ENCODE peak calls at places on chromosomes 16 and 17, in nine cellular contexts. B is stimulated activated CD8-positive, alpha-beta memory T cell treated with anti-CD3 and anti-CD28 coated beads, Interleukin-4, amount 100 ng/mL, for 24 hours; P is psoas muscle; H is amygdala; X is activated CD4-positive, alpha-beta T cell treated with anti-CD3 and anti-CD28 coated beads, Interleukin-2, amount 50 U/mL, for 4 hours; J is CD4-positive, alpha-beta T cell; W is cardiac muscle cell; Z is lower leg skin; M is ovary. K is an unnamed sample.

GRCh38 chr16:57620316-57621231 is 7.9 kb upstream of the ADGRG1 start:
- DNase-seq in B (no peak), P (peak; percentile 48), H (no peak), X (no peak), J (no peak), W (no peak), Z (peak; percentile 89), M (no peak), K (no peak)

GRCh38 chr16:946048-946395 is 24.8 kb downstream of the LMF1 start:
- DNase-seq in B (no peak), P (peak; percentile 22), H (no peak), X (no peak), J (no peak), W (no peak), Z (no peak), M (no peak), K (no peak)

GRCh38 chr17:3710951-3711383 is 12.7 kb upstream of the HASPIN start:
- DNase-seq in B (no peak), P (no peak), H (no peak), X (peak; percentile 58), J (peak; percentile 60), W (no peak), Z (no peak), M (no peak), K (peak; percentile 84)

GRCh38 chr16:12092347-12092882 is 115.9 kb downstream of the SNX29 start:
- DNase-seq in B (no peak), P (no peak), H (no peak), X (no peak), J (no peak), W (no peak), Z (peak; percentile 8), M (peak; percentile 37), K (no peak)

GRCh38 chr16:25155553-25156460 is 44.3 kb downstream of the LCMT1 start:
- DNase-seq in B (peak; percentile 20), P (no peak), H (no peak), X (no peak), J (no peak), W (no peak), Z (no peak), M (no peak), K (no peak)

GRCh38 chr16:83898463-83899271 is at the start of gene MLYCD:
- DNase-seq in B (peak; percentile 57), P (peak; percentile 96), H (peak; percentile 78), X (peak; percentile 42), J (peak; percentile 40), W (peak; percentile 92), Z (peak; percentile 95), M (peak; percentile 87), K (peak; percentile 81)

GRCh38 chr17:5583426-5584382 is 605 bp downstream of the NLRP1 start:
- DNase-seq in B (no peak), P (peak; percentile 58), H (no peak), X (no peak), J (no peak), W (no peak), Z (peak; percentile 91), M (no peak), K (no peak)

GRCh38 chr16:87207965-87208364 is 109.2 kb downstream of the C16orf95 start:
- DNase-seq in B (no peak), P (no peak), H (no peak), X (no peak), J (no peak), W (no peak), Z (peak; percentile 50), M (no peak), K (no peak)

GRCh38 chr16:66692341-66692740 is 4.2 kb downstream of the CMTM4 start:
- DNase-seq in B (no peak), P (no peak), H (no peak), X (no peak), J (no peak), W (no peak), Z (no peak), M (no peak), K (no peak)

GRCh38 chr17:8832711-8833352 is 33.7 kb upstream of the MFSD6L start:
- DNase-seq in B (peak; percentile 15), P (no peak), H (no peak), X (peak; percentile 7), J (no peak), W (peak; percentile 46), Z (peak; percentile 86), M (no peak), K (peak; percentile 27)

GRCh38 chr17:31400481-31400950 is 9.0 kb downstream of the RAB11FIP4 start:
- DNase-seq in B (no peak), P (no peak), H (no peak), X (no peak), J (no peak), W (no peak), Z (peak; percentile 78), M (no peak), K (no peak)

GRCh38 chr16:14600164-14600563 is 29.9 kb downstream of the PARN start:
- DNase-seq in B (no peak), P (no peak), H (no peak), X (no peak), J (no peak), W (peak; percentile 16), Z (no peak), M (no peak), K (no peak)

GRCh38 chr17:28983286-28984240 is 22.3 kb downstream of the SEZ6 start:
- DNase-seq in B (no peak), P (no peak), H (peak; percentile 41), X (no peak), J (no peak), W (no peak), Z (no peak), M (no peak), K (no peak)

GRCh38 chr16:57525761-57526160 is 10.6 kb downstream of the CCDC102A start:
- DNase-seq in B (no peak), P (no peak), H (no peak), X (no peak), J (no peak), W (no peak), Z (no peak), M (peak; percentile 24), K (no peak)

GRCh38 chr17:79620207-79621038 is 9.6 kb upstream of the RBFOX3 start:
- DNase-seq in B (no peak), P (peak; percentile 6), H (no peak), X (no peak), J (no peak), W (no peak), Z (peak; percentile 58), M (peak; percentile 6), K (no peak)

GRCh38 chr16:21302898-21303528 is 24.9 kb upstream of the CRYM start:
- DNase-seq in B (no peak), P (no peak), H (no peak), X (no peak), J (no peak), W (no peak), Z (no peak), M (no peak), K (no peak)

GRCh38 chr16:86777098-86777946 is 199.0 kb downstream of the FOXL1 start:
- DNase-seq in B (no peak), P (peak; percentile 28), H (no peak), X (no peak), J (no peak), W (no peak), Z (peak; percentile 68), M (no peak), K (no peak)

GRCh38 chr16:28514246-28514645 is 7.6 kb upstream of the IL27 start:
- DNase-seq in B (no peak), P (no peak), H (no peak), X (no peak), J (no peak), W (no peak), Z (no peak), M (no peak), K (no peak)

GRCh38 chr17:32671891-32672290 is 185.1 kb downstream of the CDK5R1 start:
- DNase-seq in B (no peak), P (peak; percentile 63), H (no peak), X (no peak), J (no peak), W (no peak), Z (peak; percentile 92), M (peak; percentile 27), K (no peak)

GRCh38 chr17:7839890-7840260 is 5.9 kb downstream of the KDM6B start:
- DNase-seq in B (no peak), P (no peak), H (no peak), X (no peak), J (no peak), W (peak; percentile 35), Z (peak; percentile 76), M (peak; percentile 39), K (no peak)

GRCh38 chr17:49964539-49965521 is 4.2 kb upstream of the DLX4 start:
- DNase-seq in B (peak; percentile 7), P (no peak), H (no peak), X (no peak), J (peak; percentile 21), W (no peak), Z (no peak), M (no peak), K (no peak)

GRCh38 chr16:31472559-31473203 is 729 bp downstream of the TGFB1I1 start:
- DNase-seq in B (peak; percentile 22), P (peak; percentile 94), H (peak; percentile 62), X (no peak), J (no peak), W (peak; percentile 82), Z (peak; percentile 98), M (peak; percentile 97), K (no peak)

GRCh38 chr16:87441886-87442580 is 49.9 kb downstream of the MAP1LC3B start:
- DNase-seq in B (no peak), P (peak; percentile 15), H (no peak), X (no peak), J (no peak), W (no peak), Z (no peak), M (no peak), K (no peak)

GRCh38 chr16:69520800-69521602 is 44.8 kb upstream of the NFAT5 start:
- DNase-seq in B (peak; percentile 1), P (no peak), H (no peak), X (no peak), J (no peak), W (no peak), Z (peak; percentile 48), M (no peak), K (peak; percentile 33)

GRCh38 chr17:2854662-2855061 is 58.4 kb downstream of the RAP1GAP2 start:
- DNase-seq in B (no peak), P (no peak), H (no peak), X (no peak), J (no peak), W (no peak), Z (no peak), M (no peak), K (no peak)

GRCh38 chr17:79073706-79074088 is 927 bp upstream of the ENGASE start:
- DNase-seq in B (no peak), P (peak; percentile 28), H (no peak), X (no peak), J (no peak), W (no peak), Z (no peak), M (no peak), K (no peak)

GRCh38 chr17:33964344-33964979 is 290.6 kb upstream of the CCL2 start:
- DNase-seq in B (no peak), P (no peak), H (no peak), X (no peak), J (no peak), W (no peak), Z (no peak), M (no peak), K (no peak)

GRCh38 chr16:58051296-58051695 is 25.7 kb downstream of the MMP15 start:
- DNase-seq in B (no peak), P (no peak), H (no peak), X (no peak), J (no peak), W (no peak), Z (no peak), M (no peak), K (no peak)

GRCh38 chr17:37766951-37767350 is 22.1 kb upstream of the HNF1B start:
- DNase-seq in B (no peak), P (no peak), H (no peak), X (no peak), J (no peak), W (no peak), Z (no peak), M (no peak), K (no peak)

GRCh38 chr16:66551362-66551761 is 1.0 kb upstream of the CKLF start:
- DNase-seq in B (no peak), P (no peak), H (no peak), X (peak; percentile 46), J (peak; percentile 47), W (peak; percentile 27), Z (no peak), M (no peak), K (peak; percentile 70)

GRCh38 chr17:61498595-61498994 is 46.4 kb downstream of the TBX4 start:
- DNase-seq in B (no peak), P (no peak), H (no peak), X (no peak), J (no peak), W (no peak), Z (no peak), M (no peak), K (no peak)